ENCODE peak calls at places on chromosomes 16 and 17, in five cellular contexts. K is SK-N-SH, Z is K562, F is GM12878, I is HepG2. N is an unnamed sample. For H3K4me1, the result is how much of the 10 kb centered on the place peaks cover.

GRCh38 chr17:76384222-76384986 is at the start of gene SPHK1:
- DNase-seq in F (no peak), K (peak), I (peak), Z (peak), N (peak)

GRCh38 chr16:59324462-59324861 is 590.3 kb upstream of the GOT2 start:
- DNase-seq in K (no peak), F (no peak), Z (no peak), I (no peak), N (peak)

GRCh38 chr16:6600167-6600566 is 732.5 kb upstream of the RBFOX1 start:
- DNase-seq in Z (no peak), I (no peak), F (no peak), K (peak), N (no peak)

GRCh38 chr16:11585460-11586374 is 1.0 kb downstream of the LITAF start:
- DNase-seq in F (no peak), Z (no peak), K (peak), I (peak), N (peak)

GRCh38 chr16:47311738-47312505 is 148.9 kb downstream of the ITFG1 start:
- DNase-seq in I (no peak), F (no peak), Z (no peak), K (no peak), N (peak)

GRCh38 chr17:73485130-73485529 is 159.1 kb downstream of the SDK2 start:
- DNase-seq in I (no peak), F (no peak), Z (peak), K (no peak), N (no peak)

GRCh38 chr17:33038740-33039139 is 47.1 kb downstream of the SPACA3 start:
- DNase-seq in I (no peak), F (no peak), K (peak), Z (peak), N (peak)

GRCh38 chr16:66616169-66616568 is 11.7 kb downstream of the CMTM3 start:
- DNase-seq in Z (no peak), K (no peak), I (no peak), F (no peak), N (no peak)

GRCh38 chr17:50934672-50935200 is 68.6 kb upstream of the TOB1 start:
- DNase-seq in F (no peak), I (no peak), Z (peak), K (no peak), N (no peak)

GRCh38 chr17:72407336-72408121 is 286.7 kb downstream of the SOX9 start:
- DNase-seq in F (no peak), Z (no peak), I (no peak), K (peak), N (peak)

GRCh38 chr17:67548693-67549092 is 169.0 kb upstream of the NOL11 start:
- DNase-seq in Z (no peak), F (no peak), I (no peak), K (no peak), N (no peak)

GRCh38 chr17:3033248-3033640 is 30.2 kb downstream of the OR1D5 start:
- DNase-seq in Z (no peak), I (no peak), F (no peak), K (no peak), N (no peak)

GRCh38 chr16:46896314-46896968 is 12.3 kb downstream of the GPT2 start:
- DNase-seq in K (peak), I (no peak), Z (no peak), F (no peak), N (peak)

GRCh38 chr17:77944390-77945222 is 13.9 kb upstream of the TNRC6C start:
- DNase-seq in Z (no peak), F (no peak), K (no peak), I (no peak), N (no peak)

GRCh38 chr16:85169333-85170065 is 57.2 kb upstream of the CIBAR2 start:
- DNase-seq in I (no peak), K (peak), Z (peak), F (no peak), N (no peak)

DNA sequence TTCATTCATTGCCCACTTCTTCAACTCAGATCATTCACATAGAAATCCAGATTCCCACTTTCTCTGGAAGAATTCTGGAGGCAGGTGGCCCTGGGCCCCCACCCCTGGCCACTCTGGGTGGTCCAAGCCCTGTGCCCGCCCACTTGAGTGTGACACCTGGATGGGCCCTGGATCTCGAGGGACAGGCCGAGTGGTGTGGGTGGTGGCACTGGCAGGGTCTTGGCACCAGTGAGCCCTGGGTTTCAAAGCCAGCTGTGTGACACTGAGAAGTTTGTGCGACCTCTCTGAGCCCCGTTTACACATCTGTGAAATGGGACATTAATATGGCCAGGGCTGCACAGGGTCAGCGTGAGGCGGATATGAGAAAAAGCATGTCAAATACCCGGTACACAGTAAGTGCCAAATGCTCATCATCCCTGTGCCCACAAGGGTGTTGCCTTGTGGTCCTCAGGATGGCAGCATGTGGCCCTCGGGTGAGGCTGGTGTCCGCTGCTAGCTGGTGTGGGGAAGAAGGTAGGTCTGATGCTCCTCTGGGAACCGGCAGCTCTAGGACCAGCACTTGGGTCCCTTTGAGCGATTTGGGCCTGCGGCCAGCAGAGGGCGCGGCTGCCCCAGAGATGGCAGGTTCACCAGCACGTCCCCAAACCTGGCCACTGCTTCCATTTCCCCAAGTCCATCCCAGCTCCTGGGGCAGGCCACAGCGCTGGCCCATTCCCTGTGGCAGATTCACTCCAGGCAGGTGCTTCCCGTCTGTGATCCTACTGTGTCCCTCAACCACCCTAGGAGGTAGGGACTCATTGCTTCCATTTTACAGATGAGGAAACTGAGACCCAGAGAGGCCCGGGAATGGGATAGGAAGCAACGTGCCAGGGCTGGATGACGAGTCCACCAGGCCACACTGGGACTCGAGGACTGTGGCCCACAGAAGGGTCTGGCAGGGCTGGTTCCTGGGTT is 3.6 kb downstream of the OSGIN1 start:
- DNase-seq in K (peak), Z (peak), F (peak), I (peak), N (peak)
- TF ChIP-seq MXI1 in K (no peak), Z (no peak), F (no peak), I (no peak), N (no peak)

GRCh38 chr17:7466318-7466643 is 13.2 kb downstream of the ZBTB4 start:
- DNase-seq in I (no peak), F (no peak), Z (no peak), K (no peak), N (no peak)
- H3K4me1 ChIP-seq in I (under half), F (under half), Z (under half), K (under half), N (under half)

DNA sequence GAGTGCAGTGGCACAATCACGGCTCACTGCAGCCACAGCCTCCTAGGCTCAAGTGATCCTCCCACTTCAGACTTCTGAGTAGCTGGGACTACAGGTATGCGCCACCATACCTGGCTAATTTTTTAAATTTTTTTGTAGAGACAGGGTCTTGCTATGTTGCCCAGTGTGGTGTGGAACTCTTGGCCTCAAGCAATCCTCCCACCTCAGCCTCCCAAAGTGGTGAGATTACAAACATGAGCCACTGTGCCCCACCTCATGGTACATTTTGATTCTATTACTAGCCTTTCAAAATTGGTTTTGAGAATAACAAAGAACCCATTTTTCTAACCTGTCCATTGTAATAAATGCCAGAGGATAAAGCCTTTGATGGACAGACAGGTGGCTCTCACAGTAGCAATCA is 1.4 kb downstream of the CCDC43 start:
- DNase-seq in F (no peak), I (no peak), Z (no peak), K (no peak), N (no peak)
- H3K9ac ChIP-seq in F (no peak), I (peak), Z (no peak), K (no peak), N (no peak)

GRCh38 chr16:9419161-9419560 is 327.7 kb downstream of the HAPSTR1 start:
- DNase-seq in I (no peak), Z (no peak), F (no peak), K (no peak), N (no peak)
- TF ChIP-seq MXI1 in I (no peak), Z (no peak), F (no peak), K (no peak), N (no peak)

GRCh38 chr17:45311762-45312476 is 4.9 kb downstream of the MAP3K14 start:
- DNase-seq in K (peak), I (peak), Z (no peak), F (no peak), N (peak)

GRCh38 chr17:45312477-45313418 is 4.1 kb downstream of the MAP3K14 start:
- DNase-seq in F (no peak), I (no peak), Z (no peak), K (no peak), N (no peak)

GRCh38 chr17:45310380-45311324 is 6.2 kb downstream of the MAP3K14 start:
- DNase-seq in I (no peak), K (no peak), F (no peak), Z (no peak), N (no peak)

GRCh38 chr17:45309400-45309799 is 7.4 kb downstream of the MAP3K14 start:
- DNase-seq in Z (no peak), F (no peak), I (no peak), K (no peak), N (no peak)

DNA sequence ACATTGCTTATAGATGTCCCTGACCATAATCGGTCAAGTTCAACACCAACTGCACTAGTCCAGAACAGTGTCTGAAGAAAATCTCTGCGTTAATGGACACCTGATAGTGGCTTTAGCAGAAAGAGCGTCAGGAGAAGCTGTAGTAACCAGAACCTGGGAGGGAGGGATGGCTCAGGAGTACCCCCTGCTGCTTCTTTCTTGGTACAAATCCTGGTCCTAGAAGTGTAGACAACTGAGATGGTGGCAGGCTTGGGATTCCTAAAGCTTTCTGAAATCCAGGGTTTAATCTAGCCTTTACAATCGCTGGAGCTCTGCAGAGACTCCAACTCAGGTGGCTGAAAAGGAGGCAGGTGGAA is 5.4 kb downstream of the MAP3K14 start:
- DNase-seq in K (no peak), F (no peak), Z (no peak), I (no peak), N (no peak)
- H3K4me1 ChIP-seq in K (under half), F (half or more), Z (under half), I (half or more), N (under half)

GRCh38 chr17:42675348-42675983 is 1.3 kb downstream of the PLEKHH3 start:
- DNase-seq in Z (peak), I (no peak), K (peak), F (no peak), N (no peak)
- H3K9ac ChIP-seq in Z (peak), I (peak), K (peak), F (peak), N (peak)

GRCh38 chr17:4189280-4189679 is 46.3 kb downstream of the CYB5D2 start:
- DNase-seq in K (no peak), F (no peak), I (no peak), Z (no peak), N (no peak)
- TF ChIP-seq MXI1 in K (no peak), F (no peak), I (no peak), Z (no peak), N (no peak)

DNA sequence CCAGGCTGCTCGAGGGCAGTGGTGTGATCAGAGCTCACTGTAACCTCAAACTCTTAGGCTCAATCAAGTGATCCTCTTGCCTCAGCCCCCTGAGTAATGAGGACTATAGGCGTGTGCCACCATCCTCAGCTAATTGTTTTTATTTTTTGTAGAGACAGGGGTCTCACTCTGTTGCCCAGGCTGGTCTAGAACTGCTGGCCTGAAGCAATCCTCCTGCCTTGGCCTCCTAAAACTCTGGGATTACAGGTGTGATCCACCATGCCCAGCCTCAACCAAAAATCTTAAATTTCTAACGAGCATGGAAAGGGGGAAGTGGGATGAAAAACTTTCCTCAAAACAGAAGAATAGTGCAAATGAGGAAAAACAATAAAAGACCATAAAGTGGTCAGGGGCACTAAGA is 92.8 kb downstream of the CDC27 start:
- DNase-seq in I (no peak), F (no peak), Z (no peak), K (no peak), N (no peak)
- H3K4me1 ChIP-seq in I (under half), F (under half), Z (under half), K (under half), N (under half)

GRCh38 chr16:4327386-4327781 is 11.5 kb downstream of the GLIS2 start:
- DNase-seq in F (no peak), I (no peak), K (peak), Z (no peak), N (no peak)
- H3K9ac ChIP-seq in F (no peak), I (peak), K (no peak), Z (no peak), N (no peak)